ENCODE peak calls at places on chromosomes 13 and 19, in seven cellular contexts. One of them, this sample, is unnamed.

GRCh38 chr19:38070573-38070972 is 153.4 kb downstream of the DPF1 start:
- DNase-seq in neuronal stem cell: no peak
- DNase-seq in IMR-90: peak
- DNase-seq in H9: no peak
- DNase-seq in mesendoderm: no peak
- DNase-seq in mesenchymal stem cell: peak
- DNase-seq in trophoblast cell: peak
- DNase-seq in this sample: no peak

GRCh38 chr19:49930483-49931011 is 1.2 kb upstream of the NUP62 start:
- DNase-seq in neuronal stem cell: no peak
- DNase-seq in IMR-90: no peak
- DNase-seq in H9: peak
- DNase-seq in mesendoderm: peak
- DNase-seq in mesenchymal stem cell: peak
- DNase-seq in trophoblast cell: peak
- DNase-seq in this sample: no peak

GRCh38 chr13:57629391-57629804 is 2.1 kb upstream of the PCDH17 start:
- DNase-seq in neuronal stem cell: no peak
- DNase-seq in IMR-90: no peak
- DNase-seq in H9: no peak
- DNase-seq in mesendoderm: no peak
- DNase-seq in mesenchymal stem cell: no peak
- DNase-seq in trophoblast cell: no peak
- DNase-seq in this sample: no peak

GRCh38 chr19:39135701-39136100 is 10.1 kb downstream of the PAK4 start:
- DNase-seq in neuronal stem cell: no peak
- DNase-seq in IMR-90: no peak
- DNase-seq in H9: no peak
- DNase-seq in mesendoderm: no peak
- DNase-seq in mesenchymal stem cell: no peak
- DNase-seq in trophoblast cell: no peak
- DNase-seq in this sample: no peak

GRCh38 chr13:28636677-28637317 is 22.1 kb upstream of the POMP start:
- DNase-seq in neuronal stem cell: peak
- DNase-seq in IMR-90: peak
- DNase-seq in H9: peak
- DNase-seq in mesendoderm: peak
- DNase-seq in mesenchymal stem cell: peak
- DNase-seq in trophoblast cell: peak
- DNase-seq in this sample: peak

GRCh38 chr19:492091-492531 is 4.2 kb upstream of the MADCAM1 start:
- DNase-seq in neuronal stem cell: no peak
- DNase-seq in IMR-90: no peak
- DNase-seq in H9: peak
- DNase-seq in mesendoderm: no peak
- DNase-seq in mesenchymal stem cell: peak
- DNase-seq in trophoblast cell: peak
- DNase-seq in this sample: no peak

GRCh38 chr13:113297370-113297871 is 382 bp downstream of the LAMP1 start:
- DNase-seq in neuronal stem cell: no peak
- DNase-seq in IMR-90: no peak
- DNase-seq in H9: peak
- DNase-seq in mesendoderm: peak
- DNase-seq in mesenchymal stem cell: peak
- DNase-seq in trophoblast cell: peak
- DNase-seq in this sample: no peak

GRCh38 chr13:51193387-51193786 is 28.8 kb upstream of the FAM124A start:
- DNase-seq in neuronal stem cell: no peak
- DNase-seq in IMR-90: no peak
- DNase-seq in H9: no peak
- DNase-seq in mesendoderm: no peak
- DNase-seq in mesenchymal stem cell: no peak
- DNase-seq in trophoblast cell: no peak
- DNase-seq in this sample: no peak

GRCh38 chr13:37747071-37747612 is 122.4 kb downstream of the TRPC4 start:
- DNase-seq in neuronal stem cell: no peak
- DNase-seq in IMR-90: peak
- DNase-seq in H9: no peak
- DNase-seq in mesendoderm: no peak
- DNase-seq in mesenchymal stem cell: peak
- DNase-seq in trophoblast cell: peak
- DNase-seq in this sample: no peak

DNA sequence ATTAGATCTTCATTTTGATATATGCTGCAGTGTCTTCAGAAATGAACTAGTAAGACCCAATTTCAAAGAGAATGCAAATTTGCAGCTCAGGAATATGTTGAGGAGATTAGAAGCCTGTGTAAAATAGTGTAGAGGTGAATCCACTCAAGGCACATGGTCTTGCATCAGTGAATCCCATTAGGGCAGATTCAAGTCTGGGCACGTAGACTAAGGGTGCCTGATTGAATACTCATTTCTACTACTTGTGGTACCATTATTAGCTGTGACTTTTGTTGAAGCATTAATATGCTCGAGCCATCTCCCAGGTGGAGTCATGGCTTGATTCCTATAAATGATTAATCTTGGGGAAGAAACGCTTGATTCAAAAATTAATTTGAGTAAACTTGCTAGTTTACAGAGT is 129.4 kb downstream of the AKAP11 start:
- DNase-seq in neuronal stem cell: no peak
- DNase-seq in IMR-90: no peak
- DNase-seq in H9: no peak
- DNase-seq in mesendoderm: no peak
- DNase-seq in mesenchymal stem cell: no peak
- DNase-seq in trophoblast cell: no peak
- DNase-seq in this sample: no peak
- H2BK120ac ChIP-seq in neuronal stem cell: no peak
- H2BK120ac ChIP-seq in IMR-90: no peak
- H2BK120ac ChIP-seq in H9: no peak
- H2BK120ac ChIP-seq in mesendoderm: no peak
- H2BK120ac ChIP-seq in mesenchymal stem cell: no peak
- H2BK120ac ChIP-seq in trophoblast cell: no peak
- H2BK120ac ChIP-seq in this sample: no peak

GRCh38 chr19:5843295-5843927 is 3.9 kb upstream of the FUT6 start:
- DNase-seq in neuronal stem cell: no peak
- DNase-seq in IMR-90: no peak
- DNase-seq in H9: no peak
- DNase-seq in mesendoderm: no peak
- DNase-seq in mesenchymal stem cell: no peak
- DNase-seq in trophoblast cell: no peak
- DNase-seq in this sample: no peak

GRCh38 chr19:5850189-5850588 is 1.1 kb downstream of the FUT3 start:
- DNase-seq in neuronal stem cell: no peak
- DNase-seq in IMR-90: no peak
- DNase-seq in H9: no peak
- DNase-seq in mesendoderm: no peak
- DNase-seq in mesenchymal stem cell: no peak
- DNase-seq in trophoblast cell: no peak
- DNase-seq in this sample: no peak

GRCh38 chr19:5839312-5840017 is at the start of gene FUT6:
- DNase-seq in neuronal stem cell: no peak
- DNase-seq in IMR-90: no peak
- DNase-seq in H9: no peak
- DNase-seq in mesendoderm: no peak
- DNase-seq in mesenchymal stem cell: no peak
- DNase-seq in trophoblast cell: no peak
- DNase-seq in this sample: no peak

DNA sequence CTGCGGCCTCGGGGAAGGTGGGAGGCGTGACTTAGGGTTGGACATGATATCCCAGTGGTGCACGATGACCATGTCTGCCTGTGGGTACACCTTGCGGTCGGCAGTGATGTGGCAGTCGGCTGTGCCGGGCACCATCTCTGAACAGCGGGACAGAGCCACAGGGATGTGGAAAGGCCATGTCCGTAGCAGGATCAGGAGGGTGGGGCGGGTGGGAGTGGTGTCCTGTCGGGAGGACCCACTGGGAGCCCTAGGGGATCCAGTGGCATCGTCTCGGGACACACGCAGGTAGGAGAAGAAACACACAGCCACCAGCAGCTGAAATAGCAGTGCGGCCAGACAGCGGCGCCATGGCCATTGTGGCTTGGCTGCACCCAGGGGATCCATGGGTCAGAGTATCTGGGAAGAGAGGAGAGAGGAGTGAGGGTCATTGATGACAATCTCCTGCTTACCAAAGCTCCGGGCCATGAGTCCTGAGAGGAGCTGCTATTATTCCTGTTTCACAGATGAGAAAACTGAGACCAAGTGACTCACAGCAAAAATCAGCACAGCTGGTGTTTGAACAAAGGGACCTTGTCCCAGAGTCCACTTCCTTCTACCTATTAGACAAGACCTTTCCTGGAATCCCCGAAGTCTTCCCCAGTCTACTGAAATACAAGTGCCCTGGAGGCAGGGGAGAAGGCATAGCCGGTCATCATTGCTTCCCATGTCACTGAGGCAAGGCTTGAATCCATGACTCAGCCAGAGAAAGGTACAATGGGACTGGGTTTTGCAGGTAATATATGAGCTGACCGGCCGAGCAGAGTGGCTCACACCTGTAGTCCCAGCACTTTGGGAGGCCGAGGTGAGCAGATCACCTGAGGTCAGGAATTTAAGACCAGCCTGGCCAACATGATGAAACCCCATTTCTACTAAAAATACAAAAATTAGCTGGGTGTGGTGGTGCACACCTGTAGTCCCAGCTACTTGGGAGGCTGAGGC is 5.2 kb upstream of the FUT6 start:
- DNase-seq in neuronal stem cell: no peak
- DNase-seq in IMR-90: no peak
- DNase-seq in H9: no peak
- DNase-seq in mesendoderm: no peak
- DNase-seq in mesenchymal stem cell: no peak
- DNase-seq in trophoblast cell: no peak
- DNase-seq in this sample: no peak
- H2BK120ac ChIP-seq in neuronal stem cell: no peak
- H2BK120ac ChIP-seq in IMR-90: no peak
- H2BK120ac ChIP-seq in H9: no peak
- H2BK120ac ChIP-seq in mesendoderm: no peak
- H2BK120ac ChIP-seq in mesenchymal stem cell: no peak
- H2BK120ac ChIP-seq in trophoblast cell: no peak
- H2BK120ac ChIP-seq in this sample: no peak

GRCh38 chr13:101417043-101417406 is 717 bp upstream of the NALCN start:
- DNase-seq in neuronal stem cell: no peak
- DNase-seq in IMR-90: peak
- DNase-seq in H9: no peak
- DNase-seq in mesendoderm: peak
- DNase-seq in mesenchymal stem cell: peak
- DNase-seq in trophoblast cell: peak
- DNase-seq in this sample: no peak

GRCh38 chr13:101417501-101417900 is 1.2 kb upstream of the NALCN start:
- DNase-seq in neuronal stem cell: no peak
- DNase-seq in IMR-90: no peak
- DNase-seq in H9: no peak
- DNase-seq in mesendoderm: no peak
- DNase-seq in mesenchymal stem cell: no peak
- DNase-seq in trophoblast cell: peak
- DNase-seq in this sample: no peak

GRCh38 chr13:101412076-101412475 is 4.2 kb downstream of the NALCN start:
- DNase-seq in neuronal stem cell: no peak
- DNase-seq in IMR-90: no peak
- DNase-seq in H9: no peak
- DNase-seq in mesendoderm: no peak
- DNase-seq in mesenchymal stem cell: no peak
- DNase-seq in trophoblast cell: no peak
- DNase-seq in this sample: no peak

GRCh38 chr13:101415358-101416174 is 742 bp downstream of the NALCN start:
- DNase-seq in neuronal stem cell: no peak
- DNase-seq in IMR-90: no peak
- DNase-seq in H9: no peak
- DNase-seq in mesendoderm: no peak
- DNase-seq in mesenchymal stem cell: no peak
- DNase-seq in trophoblast cell: no peak
- DNase-seq in this sample: peak

GRCh38 chr13:101416181-101417042 is at the start of gene NALCN:
- DNase-seq in neuronal stem cell: peak
- DNase-seq in IMR-90: no peak
- DNase-seq in H9: peak
- DNase-seq in mesendoderm: peak
- DNase-seq in mesenchymal stem cell: peak
- DNase-seq in trophoblast cell: peak
- DNase-seq in this sample: no peak
- H2BK120ac ChIP-seq in neuronal stem cell: peak
- H2BK120ac ChIP-seq in IMR-90: peak
- H2BK120ac ChIP-seq in H9: no peak
- H2BK120ac ChIP-seq in mesendoderm: no peak
- H2BK120ac ChIP-seq in mesenchymal stem cell: no peak
- H2BK120ac ChIP-seq in trophoblast cell: peak
- H2BK120ac ChIP-seq in this sample: no peak

DNA sequence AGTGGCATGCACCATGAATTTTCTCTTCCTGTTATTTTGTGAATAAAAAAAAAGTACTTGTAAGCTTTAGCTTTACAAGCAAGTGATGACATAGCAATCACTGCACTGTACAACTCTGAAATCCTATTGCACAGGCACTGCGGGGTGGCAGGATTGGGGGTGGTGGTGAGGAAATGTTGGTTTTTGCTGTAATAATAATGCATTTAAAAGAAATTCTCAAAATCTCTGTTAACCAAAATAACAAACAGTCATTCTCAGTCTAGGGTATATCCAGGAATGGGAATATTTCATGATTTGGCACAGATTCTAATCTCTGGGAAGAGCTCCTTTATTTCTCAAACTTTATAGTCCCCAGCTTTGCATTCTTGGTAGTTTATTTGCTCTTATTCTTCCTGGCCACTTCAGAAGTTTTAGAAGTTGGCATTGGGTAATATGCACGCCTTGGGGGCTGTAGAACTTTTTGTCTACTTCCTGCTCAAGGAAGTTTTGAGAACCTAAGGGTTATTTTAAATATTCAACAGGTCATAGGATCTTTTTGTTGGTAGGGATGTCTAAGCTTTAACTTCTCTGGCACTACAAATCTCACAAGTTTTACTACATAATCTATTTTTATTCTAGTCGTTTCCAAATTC is 353.0 kb upstream of the KLF12 start:
- DNase-seq in neuronal stem cell: no peak
- DNase-seq in IMR-90: no peak
- DNase-seq in H9: no peak
- DNase-seq in mesendoderm: no peak
- DNase-seq in mesenchymal stem cell: no peak
- DNase-seq in trophoblast cell: no peak
- DNase-seq in this sample: no peak
- H2BK120ac ChIP-seq in neuronal stem cell: no peak
- H2BK120ac ChIP-seq in IMR-90: no peak
- H2BK120ac ChIP-seq in H9: no peak
- H2BK120ac ChIP-seq in mesendoderm: no peak
- H2BK120ac ChIP-seq in mesenchymal stem cell: no peak
- H2BK120ac ChIP-seq in trophoblast cell: no peak
- H2BK120ac ChIP-seq in this sample: no peak

This sample was measured in H1.